ENCODE peak calls at places on chromosomes 3 and 15, in four cellular contexts. E is WTC11, G is HepG2, W is K562. K is an unnamed sample.

GRCh38 chr3:36259580-36259979 is 120.7 kb upstream of the STAC start:
- DNase-seq in E (no peak), G (no peak), W (no peak), K (no peak)

GRCh38 chr3:51942603-51943450 is 664 bp downstream of the PARP3 start:
- DNase-seq in E (peak), G (peak), W (peak), K (peak)

GRCh38 chr3:172208586-172209332 is 169.4 kb downstream of the FNDC3B start:
- DNase-seq in E (peak), G (no peak), W (no peak), K (no peak)

GRCh38 chr3:58899159-58899952 is 150.5 kb downstream of the CFAP20DC start:
- DNase-seq in E (no peak), G (no peak), W (peak), K (no peak)

GRCh38 chr3:22947741-22948140 is 255.4 kb upstream of the UBE2E2 start:
- DNase-seq in E (no peak), G (no peak), W (no peak), K (no peak)

GRCh38 chr3:23480324-23480704 is 277.2 kb downstream of the UBE2E2 start:
- DNase-seq in E (peak), G (no peak), W (no peak), K (no peak)

GRCh38 chr3:194497799-194498575 is 11.2 kb upstream of the ATP13A3 start:
- DNase-seq in E (peak), G (peak), W (no peak), K (no peak)

GRCh38 chr3:170909129-170909903 is 879 bp upstream of the EIF5A2 start:
- DNase-seq in E (no peak), G (peak), W (no peak), K (peak)

GRCh38 chr15:60972866-60973265 is 256.2 kb downstream of the RORA start:
- DNase-seq in E (no peak), G (no peak), W (no peak), K (no peak)

GRCh38 chr3:137110392-137110996 is 152.7 kb downstream of the IL20RB start:
- DNase-seq in E (no peak), G (peak), W (peak), K (peak)

GRCh38 chr3:146912233-146913015 is 307.3 kb upstream of the PLSCR5 start:
- DNase-seq in E (no peak), G (no peak), W (no peak), K (no peak)

GRCh38 chr3:124620600-124621063 is 109.6 kb upstream of the UMPS start:
- DNase-seq in E (no peak), G (peak), W (peak), K (no peak)

GRCh38 chr3:9035473-9035872 is 72.2 kb upstream of the RAD18 start:
- DNase-seq in E (no peak), G (no peak), W (no peak), K (no peak)

DNA sequence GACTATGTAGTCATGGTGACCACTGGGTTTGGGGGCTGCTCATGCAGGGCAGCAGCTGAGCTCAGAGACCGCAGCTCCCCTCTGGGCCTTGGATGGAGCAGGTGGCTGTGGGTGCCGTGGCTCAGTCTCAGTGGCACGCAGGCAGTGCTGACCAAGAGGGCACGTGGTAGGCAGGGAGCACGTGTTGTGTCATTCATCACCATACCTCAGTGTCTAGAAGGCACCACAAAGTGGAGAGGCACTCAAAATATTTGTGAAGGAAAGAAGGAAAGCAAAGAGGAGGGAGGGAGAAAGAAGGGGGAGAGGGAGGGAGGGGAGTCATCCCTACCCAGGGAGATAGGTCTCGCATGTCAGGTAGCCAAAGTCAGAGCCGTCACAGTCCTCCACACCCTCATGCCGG is 26.1 kb downstream of the EAF1 start:
- DNase-seq in E (no peak), G (no peak), W (no peak), K (no peak)
- TF ChIP-seq ELF4 in E (no peak), G (no peak), W (no peak), K (no peak)

GRCh38 chr3:14489641-14490040 is 50.5 kb downstream of the GRIP2 start:
- DNase-seq in E (no peak), G (no peak), W (no peak), K (no peak)

GRCh38 chr3:14487086-14487485 is 53.1 kb downstream of the GRIP2 start:
- DNase-seq in E (no peak), G (no peak), W (no peak), K (no peak)

GRCh38 chr3:14486460-14486859 is 53.7 kb downstream of the GRIP2 start:
- DNase-seq in E (no peak), G (no peak), W (no peak), K (no peak)

GRCh38 chr3:14488286-14489036 is 51.7 kb downstream of the GRIP2 start:
- DNase-seq in E (no peak), G (no peak), W (no peak), K (no peak)

DNA sequence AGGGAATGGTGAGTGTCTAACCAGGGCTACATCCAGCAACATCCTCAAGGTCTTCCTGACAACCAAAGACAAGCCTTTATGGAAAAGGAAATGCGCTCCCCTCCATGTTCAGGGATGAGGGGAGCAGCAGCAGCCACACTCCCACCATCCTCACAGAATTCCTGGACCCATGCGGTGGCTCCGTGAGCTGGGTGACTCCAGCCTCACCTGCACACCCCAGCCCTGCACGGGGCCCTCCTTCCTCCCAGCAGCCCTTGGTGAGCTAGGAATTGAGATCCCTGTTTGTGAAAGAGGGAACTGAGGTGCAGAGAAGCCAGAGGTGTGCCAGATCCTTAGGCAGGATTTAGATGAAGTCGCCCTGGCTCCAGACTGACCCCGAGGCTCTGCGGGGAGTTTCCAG is 52.3 kb downstream of the GRIP2 start:
- DNase-seq in E (no peak), G (no peak), W (no peak), K (no peak)
- TF ChIP-seq ELF4 in E (no peak), G (no peak), W (no peak), K (no peak)

GRCh38 chr15:59398220-59398619 is 25.5 kb upstream of the MYO1E start:
- DNase-seq in E (no peak), G (no peak), W (no peak), K (no peak)

GRCh38 chr15:59399465-59400102 is 26.9 kb upstream of the MYO1E start:
- DNase-seq in E (no peak), G (no peak), W (no peak), K (no peak)

GRCh38 chr15:59401810-59402569 is 29.3 kb upstream of the MYO1E start:
- DNase-seq in E (no peak), G (no peak), W (no peak), K (no peak)

GRCh38 chr15:59396660-59397059 is 24.0 kb upstream of the MYO1E start:
- DNase-seq in E (no peak), G (no peak), W (no peak), K (no peak)

DNA sequence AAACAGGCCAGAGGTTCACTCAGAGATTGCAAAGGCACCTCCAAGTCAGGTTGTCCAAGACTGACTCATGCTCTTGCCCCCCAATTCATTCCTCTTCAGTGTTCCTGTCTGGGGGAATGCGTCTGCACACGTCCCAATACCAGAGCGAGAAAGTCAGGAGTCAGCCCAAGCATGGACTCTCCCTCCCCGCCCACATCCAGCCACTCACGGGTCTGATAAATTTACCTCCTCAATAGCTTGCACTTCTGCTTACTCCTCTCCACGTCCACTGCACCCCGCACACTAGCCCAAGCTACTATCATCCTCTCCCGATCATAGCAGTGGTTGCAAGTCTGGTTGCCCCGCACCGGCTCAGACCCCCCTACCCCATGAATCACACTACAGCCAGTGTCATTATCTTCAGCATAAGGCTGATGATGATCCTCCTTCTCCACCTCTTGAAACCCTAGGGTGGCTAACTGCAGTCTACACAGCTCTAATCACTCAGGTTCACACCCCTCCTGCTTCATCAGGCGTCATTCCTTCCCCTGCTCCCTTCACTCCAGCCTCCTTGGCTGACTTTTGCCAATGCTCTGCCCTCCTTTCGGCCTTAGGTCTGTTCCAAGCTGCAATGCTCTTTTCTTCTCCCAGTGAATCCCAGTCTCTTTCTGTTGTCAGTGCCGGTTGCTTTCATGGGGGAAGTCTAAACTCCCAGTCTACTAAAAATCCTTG is 27.6 kb upstream of the MYO1E start:
- DNase-seq in E (no peak), G (no peak), W (no peak), K (no peak)
- TF ChIP-seq ELF4 in E (no peak), G (no peak), W (no peak), K (no peak)

GRCh38 chr3:119911748-119912147 is 129.8 kb downstream of the NR1I2 start:
- DNase-seq in E (no peak), G (no peak), W (no peak), K (no peak)
- TF ChIP-seq ELF4 in E (no peak), G (no peak), W (no peak), K (no peak)

DNA sequence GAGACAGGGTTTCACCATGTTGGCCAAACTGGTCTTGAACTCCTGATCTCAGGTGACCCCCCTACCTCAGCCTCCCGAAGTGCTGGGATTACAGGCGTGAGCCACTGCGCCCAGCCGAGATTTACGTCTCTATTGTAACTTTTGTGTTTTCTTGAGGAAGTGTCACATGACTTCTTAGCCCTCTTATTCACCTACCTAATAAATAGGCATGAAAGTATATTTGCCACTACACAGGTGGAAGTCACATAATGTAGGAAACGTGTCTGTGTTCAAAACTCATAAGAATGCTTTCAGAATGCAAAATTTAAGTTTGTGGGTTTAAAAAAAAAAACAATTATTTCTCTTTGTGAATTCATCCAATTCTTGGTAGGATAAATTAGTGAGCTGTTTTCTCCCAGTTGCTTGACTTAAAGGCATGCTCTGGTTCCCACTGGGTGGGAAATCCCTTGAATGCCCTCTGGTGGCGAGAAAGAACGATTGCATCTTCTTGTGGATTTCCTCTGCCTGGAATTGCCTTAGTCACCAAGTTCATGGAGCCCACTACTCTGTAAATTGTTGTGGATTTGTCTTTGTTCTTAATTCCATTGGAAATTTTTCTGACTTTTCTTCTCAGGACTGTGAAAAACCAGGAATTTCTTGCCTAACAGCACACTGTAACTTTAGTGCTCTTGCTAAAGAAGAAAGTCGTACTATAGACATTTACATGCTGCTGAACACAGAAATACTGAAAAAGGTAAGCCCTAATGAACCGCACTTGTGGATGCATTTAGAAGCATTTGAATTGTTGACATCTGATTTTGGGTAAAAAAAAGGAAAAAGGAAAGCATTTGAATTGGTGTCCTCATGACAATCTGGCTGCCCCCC is 82.2 kb upstream of the CTDSPL start:
- DNase-seq in E (no peak), G (peak), W (peak), K (peak)
- TF ChIP-seq ELF4 in E (no peak), G (no peak), W (no peak), K (no peak)

DNA sequence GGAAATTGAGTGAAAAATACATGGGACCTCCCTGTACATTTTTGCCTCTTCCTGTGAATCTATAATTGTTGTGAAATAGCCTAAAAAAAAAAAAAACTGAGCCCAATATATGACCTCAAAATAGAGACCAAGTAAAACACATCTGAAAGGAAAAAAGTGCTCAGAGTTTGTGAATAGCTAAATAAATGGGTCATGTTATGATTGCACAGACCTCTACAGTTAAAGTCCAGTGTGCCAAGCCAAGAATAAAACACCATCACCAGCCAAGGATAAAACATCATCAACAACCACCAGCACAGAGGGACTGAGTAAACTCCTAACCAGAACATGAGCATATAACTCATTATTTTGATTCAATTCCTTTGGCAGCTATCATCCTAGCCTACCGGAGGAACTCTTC is 115.6 kb upstream of the AGTR1 start:
- DNase-seq in E (no peak), G (no peak), W (no peak), K (no peak)
- TF ChIP-seq ELF4 in E (no peak), G (no peak), W (no peak), K (no peak)

DNA sequence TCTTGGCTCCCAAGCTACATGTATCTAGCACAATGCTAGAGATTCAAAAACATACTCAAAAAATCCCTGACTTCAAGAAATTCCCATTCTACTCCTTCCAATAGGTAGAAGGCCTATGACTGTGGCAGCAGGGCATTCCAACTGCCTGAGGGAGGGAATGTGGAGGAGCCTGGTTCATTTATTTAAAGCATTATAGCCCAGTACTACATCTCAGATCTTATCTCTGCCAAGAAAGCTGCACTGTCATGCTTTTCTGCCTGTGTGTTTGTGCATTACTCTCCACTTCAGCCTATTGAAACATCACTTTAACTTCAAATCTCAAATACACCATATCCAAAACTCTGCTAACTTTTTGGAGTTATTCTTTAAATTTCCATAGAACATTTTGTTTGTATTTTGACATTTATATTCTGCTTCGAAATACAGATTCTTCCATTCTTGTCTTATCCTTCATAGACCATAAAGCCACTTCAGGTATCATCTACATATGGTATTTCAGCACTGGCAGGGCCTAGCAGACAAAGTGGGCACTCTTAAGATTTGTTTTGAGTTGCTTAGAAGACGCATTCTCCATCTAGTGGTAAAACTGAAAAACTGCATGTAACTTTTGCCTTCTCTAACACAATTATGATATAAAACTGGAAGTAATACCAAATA is 59.1 kb upstream of the NEDD4 start:
- DNase-seq in E (no peak), G (peak), W (peak), K (peak)
- TF ChIP-seq ELF4 in E (no peak), G (no peak), W (no peak), K (no peak)

GRCh38 chr3:89268059-89268458 is 160.6 kb downstream of the EPHA3 start:
- DNase-seq in E (no peak), G (no peak), W (no peak), K (no peak)

GRCh38 chr3:89276116-89276515 is 168.7 kb downstream of the EPHA3 start:
- DNase-seq in E (no peak), G (no peak), W (no peak), K (no peak)

GRCh38 chr3:89266074-89266473 is 158.7 kb downstream of the EPHA3 start:
- DNase-seq in E (no peak), G (no peak), W (no peak), K (no peak)

GRCh38 chr3:89270201-89270600 is 162.8 kb downstream of the EPHA3 start:
- DNase-seq in E (no peak), G (no peak), W (no peak), K (no peak)
- TF ChIP-seq ELF4 in E (no peak), G (no peak), W (no peak), K (no peak)

DNA sequence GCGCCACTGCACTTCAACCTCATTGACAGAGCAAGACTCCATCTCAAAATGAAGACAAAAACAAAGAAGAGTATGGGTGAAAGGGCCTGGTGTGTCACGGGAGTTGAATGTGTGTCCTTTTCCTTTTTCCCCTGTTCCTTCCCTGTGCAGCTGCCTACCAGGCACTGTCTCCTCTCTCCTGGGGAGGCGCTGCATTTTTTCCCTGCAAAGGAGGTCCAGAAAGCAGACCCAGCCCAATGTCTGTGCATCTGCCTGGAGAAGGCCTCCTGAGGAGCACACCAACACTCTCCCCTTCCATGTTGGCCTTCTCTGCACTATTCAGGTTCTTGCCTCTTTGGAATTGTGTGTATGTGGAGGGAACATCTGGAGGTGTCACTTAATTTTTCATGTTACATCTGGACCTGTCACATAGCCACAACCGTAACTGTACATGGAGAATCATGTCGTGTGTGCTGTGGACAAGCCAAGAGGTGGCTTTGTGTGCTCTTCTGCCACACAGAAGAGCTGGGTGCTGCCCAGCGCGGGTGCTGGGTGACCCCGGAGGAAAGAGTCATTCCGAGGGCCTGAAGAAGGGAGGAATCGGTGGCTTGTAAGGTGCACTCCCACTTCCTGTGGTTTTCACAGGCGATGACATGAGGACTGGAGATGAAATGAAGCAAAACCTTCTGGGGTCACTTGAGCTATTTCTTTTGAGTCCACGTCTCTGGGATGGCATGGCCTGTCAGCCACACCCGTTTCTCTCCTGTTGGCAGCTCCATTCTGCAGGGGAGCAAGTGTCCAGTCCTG is 46.5 kb upstream of the CGNL1 start:
- DNase-seq in E (no peak), G (no peak), W (peak), K (no peak)
- TF ChIP-seq ELF4 in E (no peak), G (no peak), W (no peak), K (no peak)

GRCh38 chr3:126161309-126161708 is 19.1 kb downstream of the ALDH1L1 start:
- DNase-seq in E (no peak), G (no peak), W (no peak), K (no peak)
- TF ChIP-seq ELF4 in E (no peak), G (no peak), W (no peak), K (no peak)